ENCODE peak calls at places on chromosomes 2 and 18, in four cellular contexts. One of them, this sample, is unnamed.

GRCh38 chr2:238712011-238712410 is 135.9 kb upstream of the TWIST2 start:
- DNase-seq in GM03348: no peak
- DNase-seq in right atrium auricular region: no peak
- DNase-seq in mesendoderm: no peak
- DNase-seq in this sample: peak

GRCh38 chr2:4618141-4618540 is 914.8 kb downstream of the DCDC2C start:
- DNase-seq in GM03348: no peak
- DNase-seq in right atrium auricular region: no peak
- DNase-seq in mesendoderm: no peak
- DNase-seq in this sample: no peak

GRCh38 chr2:127820080-127820668 is 9.2 kb upstream of the WDR33 start:
- DNase-seq in GM03348: no peak
- DNase-seq in right atrium auricular region: no peak
- DNase-seq in mesendoderm: peak
- DNase-seq in this sample: no peak

GRCh38 chr2:160042054-160042453 is 20.4 kb downstream of the PLA2R1 start:
- DNase-seq in GM03348: no peak
- DNase-seq in right atrium auricular region: no peak
- DNase-seq in mesendoderm: no peak
- DNase-seq in this sample: no peak

GRCh38 chr2:150424361-150424760 is 63.1 kb downstream of the RND3 start:
- DNase-seq in GM03348: no peak
- DNase-seq in right atrium auricular region: no peak
- DNase-seq in mesendoderm: peak
- DNase-seq in this sample: no peak

GRCh38 chr18:9139400-9140039 is 2.9 kb downstream of the ANKRD12 start:
- DNase-seq in GM03348: no peak
- DNase-seq in right atrium auricular region: no peak
- DNase-seq in mesendoderm: no peak
- DNase-seq in this sample: no peak

GRCh38 chr18:986071-986470 is 81.4 kb downstream of the ADCYAP1 start:
- DNase-seq in GM03348: no peak
- DNase-seq in right atrium auricular region: no peak
- DNase-seq in mesendoderm: peak
- DNase-seq in this sample: no peak

GRCh38 chr18:40868110-40868858 is 1086.8 kb upstream of the PIK3C3 start:
- DNase-seq in GM03348: no peak
- DNase-seq in right atrium auricular region: no peak
- DNase-seq in mesendoderm: no peak
- DNase-seq in this sample: no peak

GRCh38 chr2:29580223-29580622 is 341.2 kb downstream of the ALK start:
- DNase-seq in GM03348: peak
- DNase-seq in right atrium auricular region: no peak
- DNase-seq in mesendoderm: no peak
- DNase-seq in this sample: no peak

GRCh38 chr2:11746807-11747459 is 501 bp downstream of the LPIN1 start:
- DNase-seq in GM03348: peak
- DNase-seq in right atrium auricular region: no peak
- DNase-seq in mesendoderm: peak
- DNase-seq in this sample: no peak

GRCh38 chr2:177689623-177690022 is 297.1 kb downstream of the AGPS start:
- DNase-seq in GM03348: no peak
- DNase-seq in right atrium auricular region: no peak
- DNase-seq in mesendoderm: no peak
- DNase-seq in this sample: no peak

GRCh38 chr2:157779794-157780193 is 96.3 kb downstream of the ACVR1 start:
- DNase-seq in GM03348: no peak
- DNase-seq in right atrium auricular region: no peak
- DNase-seq in mesendoderm: no peak
- DNase-seq in this sample: no peak

GRCh38 chr18:13471495-13471845 is 252.9 kb downstream of the LDLRAD4 start:
- DNase-seq in GM03348: no peak
- DNase-seq in right atrium auricular region: no peak
- DNase-seq in mesendoderm: no peak
- DNase-seq in this sample: no peak

GRCh38 chr18:136433-136832 is 21.9 kb upstream of the USP14 start:
- DNase-seq in GM03348: no peak
- DNase-seq in right atrium auricular region: no peak
- DNase-seq in mesendoderm: no peak
- DNase-seq in this sample: no peak

GRCh38 chr18:21826196-21826595 is 85.6 kb downstream of the MIB1 start:
- DNase-seq in GM03348: no peak
- DNase-seq in right atrium auricular region: no peak
- DNase-seq in mesendoderm: no peak
- DNase-seq in this sample: no peak

GRCh38 chr2:61356261-61356957 is 114.5 kb downstream of the USP34 start:
- DNase-seq in GM03348: peak
- DNase-seq in right atrium auricular region: no peak
- DNase-seq in mesendoderm: no peak
- DNase-seq in this sample: no peak

GRCh38 chr2:109098921-109099273 is 30.1 kb upstream of the SH3RF3 start:
- DNase-seq in GM03348: no peak
- DNase-seq in right atrium auricular region: no peak
- DNase-seq in mesendoderm: no peak
- DNase-seq in this sample: no peak

GRCh38 chr2:219119422-219120043 is 41.1 kb downstream of the NHEJ1 start:
- DNase-seq in GM03348: peak
- DNase-seq in right atrium auricular region: peak
- DNase-seq in mesendoderm: peak
- DNase-seq in this sample: no peak

GRCh38 chr2:234722176-234722575 is 225.3 kb upstream of the ARL4C start:
- DNase-seq in GM03348: no peak
- DNase-seq in right atrium auricular region: no peak
- DNase-seq in mesendoderm: no peak
- DNase-seq in this sample: no peak

GRCh38 chr2:75199428-75200011 is at the start of gene TACR1:
- DNase-seq in GM03348: peak
- DNase-seq in right atrium auricular region: no peak
- DNase-seq in mesendoderm: peak
- DNase-seq in this sample: no peak

GRCh38 chr2:104658840-104659591 is 194.9 kb upstream of the POU3F3 start:
- DNase-seq in GM03348: no peak
- DNase-seq in right atrium auricular region: no peak
- DNase-seq in mesendoderm: peak
- DNase-seq in this sample: no peak

GRCh38 chr2:55138045-55138444 is 87.8 kb upstream of the RTN4 start:
- DNase-seq in GM03348: no peak
- DNase-seq in right atrium auricular region: no peak
- DNase-seq in mesendoderm: no peak
- DNase-seq in this sample: no peak